ENCODE peak calls at places on chromosomes 16 and 17, in six cellular contexts. S is amniotic stem cell; C is activated T-helper 1 cell treated with anti-CD3 and anti-CD28 coated beads, Interleukin-12 subunit alpha, Interleukin-12 subunit beta, Interleukin-2, Interleukin-4 antibody, amounts not matched to agents 30 ng/mL and 10 ng/mL and 1 ng/mL, durations not matched to agents 14 hours and 24 hours and 36 hours; D is nephron progenitor cell; J is NCI-H2029; O is Daoy. Y is an unnamed sample.

GRCh38 chr16:3520861-3521260 is 20.1 kb downstream of the CLUAP1 start:
- DNase-seq in C (no peak), D (no peak), O (no peak), J (no peak), S (no peak), Y (no peak)

GRCh38 chr17:40113110-40113960 is 8.4 kb upstream of the MSL1 start:
- DNase-seq in O (peak), D (peak), S (peak), C (peak), J (peak), Y (peak)

GRCh38 chr17:2362016-2362415 is 24.7 kb downstream of the SGSM2 start:
- DNase-seq in O (no peak), J (no peak), D (no peak), S (no peak), C (no peak), Y (no peak)

GRCh38 chr17:71461504-71462197 is 659.2 kb upstream of the SOX9 start:
- DNase-seq in D (no peak), O (no peak), J (no peak), C (no peak), S (no peak), Y (no peak)

GRCh38 chr16:65285128-65286120 is 163.6 kb upstream of the CDH11 start:
- DNase-seq in C (no peak), J (no peak), O (no peak), D (no peak), S (no peak), Y (no peak)

GRCh38 chr17:81685108-81685507 is 1.3 kb downstream of the HGS start:
- DNase-seq in S (peak), J (no peak), D (no peak), O (peak), C (no peak), Y (no peak)

GRCh38 chr17:58513391-58513912 is 986 bp downstream of the MTMR4 start:
- DNase-seq in O (no peak), D (no peak), C (no peak), J (no peak), S (no peak), Y (no peak)

GRCh38 chr17:50513501-50513900 is 5.3 kb downstream of the MYCBPAP start:
- DNase-seq in O (no peak), J (no peak), S (no peak), C (no peak), D (no peak), Y (no peak)

GRCh38 chr16:80620656-80621605 is 80.1 kb downstream of the DYNLRB2 start:
- DNase-seq in S (no peak), C (no peak), D (no peak), J (no peak), O (no peak), Y (no peak)

GRCh38 chr17:78806451-78806850 is 24.4 kb upstream of the CYTH1 start:
- DNase-seq in S (no peak), C (no peak), J (no peak), O (no peak), D (no peak), Y (no peak)

GRCh38 chr16:77117687-77118086 is 73.3 kb upstream of the MON1B start:
- DNase-seq in D (no peak), J (no peak), C (no peak), S (no peak), O (peak), Y (peak)

GRCh38 chr17:51528116-51528515 is 267.8 kb downstream of the UTP18 start:
- DNase-seq in J (no peak), O (no peak), C (no peak), D (no peak), S (no peak), Y (no peak)

GRCh38 chr16:86099326-86099725 is 200.4 kb downstream of the IRF8 start:
- DNase-seq in C (no peak), O (no peak), J (no peak), D (no peak), S (no peak), Y (no peak)

GRCh38 chr16:63720848-63721247 is 1401.0 kb downstream of the CDH11 start:
- DNase-seq in D (no peak), J (no peak), S (no peak), O (no peak), C (no peak), Y (peak)

GRCh38 chr17:42814633-42815399 is 9.3 kb downstream of the BECN1 start:
- DNase-seq in J (peak), D (no peak), S (no peak), C (no peak), O (peak), Y (no peak)

Y was measured in SJCRH30.